ENCODE peak calls at places on chromosomes 6 and 20, in ten cellular contexts. C is neural progenitor cell, M is Peyer's patch, U is mammary epithelial cell, A is transverse colon, I is heart left ventricle, R is body of pancreas, Z is suprapubic skin, O is PC-3, W is gastrocnemius medialis. P is an unnamed sample.
A peak's percentile ranks its signal among the peaks of the same experiment; 100 is the strongest.

GRCh38 chr20:38604873-38605303 is 3.3 kb downstream of the ARHGAP40 start:
- DNase-seq in C (no peak), M (no peak), U (peak; percentile 93), A (no peak), I (no peak), R (no peak), Z (no peak), O (peak; percentile 95), W (no peak), P (no peak)

GRCh38 chr20:53021934-53022333 is 49.8 kb downstream of the TSHZ2 start:
- DNase-seq in C (no peak), M (no peak), U (peak; percentile 47), A (no peak), I (no peak), R (no peak), Z (no peak), O (no peak), W (no peak), P (no peak)

GRCh38 chr6:141261672-141262060 is 871.1 kb upstream of the GJE1 start:
- DNase-seq in C (no peak), M (no peak), U (no peak), A (no peak), I (no peak), R (no peak), Z (no peak), O (no peak), W (no peak), P (no peak)

GRCh38 chr20:35663516-35663812 is 1.2 kb downstream of the CPNE1 start:
- DNase-seq in C (no peak), M (no peak), U (no peak), A (no peak), I (no peak), R (no peak), Z (no peak), O (peak; percentile 47), W (no peak), P (no peak)

GRCh38 chr6:151027936-151028838 is 162.7 kb downstream of the MTHFD1L start:
- DNase-seq in C (no peak), M (no peak), U (no peak), A (no peak), I (no peak), R (no peak), Z (no peak), O (peak; percentile 17), W (no peak), P (no peak)

GRCh38 chr20:61732511-61733210 is 333.0 kb downstream of the TAF4 start:
- DNase-seq in C (no peak), M (no peak), U (no peak), A (no peak), I (no peak), R (no peak), Z (no peak), O (no peak), W (no peak), P (no peak)

GRCh38 chr6:25652007-25652515 is at the start of gene SCGN:
- DNase-seq in C (peak; percentile 88), M (peak; percentile 64), U (peak; percentile 67), A (peak; percentile 58), I (peak; percentile 62), R (peak; percentile 80), Z (peak; percentile 64), O (peak; percentile 58), W (peak; percentile 3), P (no peak)

GRCh38 chr6:137334884-137335283 is 115.7 kb upstream of the IFNGR1 start:
- DNase-seq in C (no peak), M (no peak), U (no peak), A (no peak), I (no peak), R (no peak), Z (no peak), O (no peak), W (no peak), P (no peak)

GRCh38 chr6:27294409-27294808 is 17.7 kb downstream of the POM121L2 start:
- DNase-seq in C (peak; percentile 15), M (no peak), U (peak; percentile 33), A (no peak), I (no peak), R (no peak), Z (no peak), O (peak; percentile 13), W (no peak), P (no peak)

GRCh38 chr6:27296106-27296783 is 15.8 kb downstream of the POM121L2 start:
- DNase-seq in C (peak; percentile 91), M (no peak), U (peak; percentile 58), A (no peak), I (no peak), R (no peak), Z (no peak), O (peak; percentile 55), W (no peak), P (no peak)

GRCh38 chr6:27290850-27291208 is 21.2 kb downstream of the POM121L2 start:
- DNase-seq in C (peak; percentile 32), M (no peak), U (no peak), A (no peak), I (no peak), R (no peak), Z (no peak), O (no peak), W (no peak), P (no peak)

GRCh38 chr6:27295301-27296079 is 16.6 kb downstream of the POM121L2 start:
- DNase-seq in C (peak; percentile 74), M (no peak), U (peak; percentile 82), A (no peak), I (no peak), R (no peak), Z (no peak), O (peak; percentile 88), W (no peak), P (no peak)

DNA sequence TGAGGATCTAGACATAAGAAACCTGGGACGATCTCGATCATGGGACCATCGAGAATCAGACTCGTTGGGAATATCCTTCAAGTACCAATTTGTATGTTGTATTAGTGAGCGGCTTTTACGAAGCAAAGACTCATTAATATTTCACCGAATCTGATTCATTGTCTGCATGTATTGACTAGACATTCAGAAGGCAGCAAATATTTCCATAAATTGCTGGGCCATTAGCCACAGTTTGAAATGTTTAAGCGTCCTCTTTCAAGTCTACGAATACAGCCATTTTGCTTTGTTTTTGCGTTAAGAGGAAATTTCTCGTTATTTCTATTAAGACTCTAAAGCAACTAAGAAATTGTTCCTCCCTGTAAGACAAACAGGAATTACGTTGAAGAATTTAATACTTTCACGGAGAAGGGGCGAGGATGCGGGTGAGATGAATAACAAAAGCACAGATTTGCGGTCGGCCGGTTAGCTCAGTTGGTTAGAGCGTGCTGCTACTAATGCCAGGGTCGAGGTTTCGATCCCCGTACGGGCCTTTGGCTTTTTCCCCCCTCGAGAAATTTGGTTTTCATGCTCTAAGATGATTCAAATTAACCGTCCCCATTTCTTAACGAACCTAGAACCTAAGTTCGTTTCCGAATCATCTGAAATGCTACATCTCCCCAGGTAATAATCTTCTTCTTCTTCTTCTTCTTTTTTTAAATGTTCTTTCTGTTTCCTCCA is 18.5 kb downstream of the POM121L2 start:
- DNase-seq in C (peak; percentile 72), M (no peak), U (peak; percentile 57), A (no peak), I (no peak), R (no peak), Z (no peak), O (peak; percentile 81), W (no peak), P (no peak)
- H3K9me3 ChIP-seq in C (no peaks in the 10 kb centered on the region), M (peaks cover 3% of the 10 kb centered on the region), U (no peaks in the 10 kb centered on the region), A (no peaks in the 10 kb centered on the region), I (no peaks in the 10 kb centered on the region), R (no peaks in the 10 kb centered on the region), Z (no peaks in the 10 kb centered on the region), O (no peaks in the 10 kb centered on the region), W (peaks cover 5% of the 10 kb centered on the region), P (no peaks in the 10 kb centered on the region)

DNA sequence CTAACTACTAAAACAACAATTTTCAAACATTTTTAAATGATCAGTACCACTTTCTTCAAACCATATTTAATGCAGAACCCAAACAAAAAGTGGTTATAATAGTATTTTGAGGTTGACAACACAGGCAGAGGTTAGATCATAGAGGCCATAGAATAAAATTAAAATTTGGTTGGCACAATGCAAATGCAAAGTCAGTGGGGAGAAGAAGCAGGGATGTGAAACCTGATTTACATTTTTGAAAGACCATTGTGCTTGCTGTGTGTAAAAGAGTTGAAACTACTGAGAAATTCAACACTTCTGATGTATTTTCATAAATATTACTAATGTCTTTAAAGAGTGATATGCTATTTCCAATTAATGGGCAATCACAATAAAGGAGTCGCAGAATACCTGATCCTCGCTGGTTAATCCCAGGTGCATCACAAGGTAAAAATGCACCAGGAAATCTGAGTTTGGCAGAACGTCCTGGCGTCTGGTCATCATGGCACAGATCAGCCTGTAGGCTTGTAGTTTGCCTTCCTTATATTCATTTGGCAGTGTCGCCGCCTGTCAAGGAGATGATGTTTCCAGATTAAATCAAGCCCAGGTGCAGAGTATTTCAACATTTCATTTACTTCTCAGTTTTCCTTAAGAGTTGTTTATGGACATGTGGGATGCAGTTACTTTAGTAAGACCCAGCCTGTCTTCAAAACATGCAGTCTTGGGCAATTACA is 141.2 kb downstream of the RALGAPA2 start:
- DNase-seq in C (no peak), M (no peak), U (no peak), A (no peak), I (no peak), R (no peak), Z (no peak), O (no peak), W (no peak), P (no peak)
- TF ChIP-seq CTCF in C (no peak), M (no peak), U (no peak), A (no peak), I (no peak), R (no peak), Z (no peak), O (no peak), W (no peak), P (no peak)

GRCh38 chr6:3355358-3356055 is 96.8 kb downstream of the PSMG4 start:
- DNase-seq in C (peak; percentile 48), M (peak; percentile 61), U (no peak), A (peak; percentile 46), I (peak; percentile 44), R (peak; percentile 52), Z (no peak), O (peak; percentile 30), W (no peak), P (no peak)

GRCh38 chr6:3358413-3359090 is 98.3 kb downstream of the SLC22A23 start:
- DNase-seq in C (no peak), M (no peak), U (no peak), A (no peak), I (no peak), R (no peak), Z (peak; percentile 40), O (no peak), W (no peak), P (no peak)

GRCh38 chr6:3356056-3356823 is 97.5 kb downstream of the PSMG4 start:
- DNase-seq in C (peak; percentile 92), M (peak; percentile 72), U (no peak), A (peak; percentile 77), I (peak; percentile 75), R (peak; percentile 59), Z (peak; percentile 89), O (peak; percentile 57), W (peak; percentile 64), P (peak; percentile 29)

GRCh38 chr6:3357669-3358068 is 98.9 kb downstream of the PSMG4 start:
- DNase-seq in C (no peak), M (no peak), U (no peak), A (no peak), I (no peak), R (no peak), Z (no peak), O (no peak), W (no peak), P (no peak)

DNA sequence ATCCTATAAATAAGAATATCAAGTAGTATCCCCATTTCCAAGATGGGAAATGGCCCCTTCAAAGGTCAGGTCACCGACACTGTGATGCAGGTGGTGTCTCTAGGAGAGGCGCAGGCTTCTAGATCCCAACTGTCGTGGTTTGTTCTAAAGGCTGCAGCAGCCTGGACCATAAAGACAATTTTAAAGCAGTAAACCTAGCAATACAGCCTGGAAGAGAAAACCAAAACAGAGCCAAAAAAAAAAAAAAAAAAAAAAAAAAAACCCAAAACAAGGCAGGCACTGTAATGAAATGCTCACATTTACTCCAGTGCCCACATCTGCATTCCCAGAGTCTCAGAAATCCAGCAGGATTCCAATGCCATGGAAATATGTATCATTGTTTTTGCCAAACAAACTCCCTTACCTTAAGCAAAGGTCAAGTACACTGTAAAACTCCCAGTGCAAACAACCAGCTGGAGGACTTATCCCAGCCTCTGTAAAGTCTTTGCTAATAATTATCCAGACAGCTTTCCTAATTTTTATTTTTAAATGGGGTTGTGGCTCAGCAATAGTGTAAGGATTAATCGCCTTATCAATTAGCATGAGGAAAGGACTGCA is 98.2 kb downstream of the PSMG4 start:
- DNase-seq in C (no peak), M (no peak), U (no peak), A (no peak), I (no peak), R (peak; percentile 49), Z (no peak), O (peak; percentile 77), W (no peak), P (no peak)
- H3K4me3 ChIP-seq in C (peak overlapping the region; percentile 4), M (no peak overlapping the region), U (no peak overlapping the region), A (peak overlapping the region; percentile 39), I (no peak overlapping the region), R (no peak overlapping the region), Z (peak overlapping the region; percentile 39), O (peak overlapping the region; percentile 60), W (no peak overlapping the region), P (peak overlapping the region; percentile 31)

DNA sequence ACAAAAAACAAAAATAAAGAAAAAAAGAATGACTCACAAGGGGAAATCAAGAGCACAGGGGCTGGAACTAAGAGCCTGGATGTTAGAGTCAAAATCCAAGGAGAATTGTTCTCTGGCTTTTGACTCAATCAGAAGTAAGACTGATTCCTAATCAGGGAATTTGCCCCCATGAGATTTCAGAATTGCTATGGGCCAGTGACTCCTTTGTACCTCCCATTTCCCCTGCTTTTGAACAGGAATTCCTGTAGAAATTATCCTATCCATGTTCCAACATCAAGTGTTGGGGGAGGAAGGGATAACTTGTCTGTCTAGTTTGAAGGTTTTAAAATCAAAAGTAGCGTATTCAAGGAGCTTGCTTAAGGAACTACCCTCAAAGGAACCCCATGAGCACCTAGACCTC is 396.7 kb downstream of the CDC5L start:
- DNase-seq in C (no peak), M (no peak), U (no peak), A (no peak), I (no peak), R (no peak), Z (no peak), O (no peak), W (no peak), P (no peak)
- H3K9me3 ChIP-seq in C (no peaks in the 10 kb centered on the region), M (no peaks in the 10 kb centered on the region), U (no peaks in the 10 kb centered on the region), A (no peaks in the 10 kb centered on the region), I (peaks cover 10% of the 10 kb centered on the region), R (no peaks in the 10 kb centered on the region), Z (no peaks in the 10 kb centered on the region), O (no peaks in the 10 kb centered on the region), W (no peaks in the 10 kb centered on the region), P (no peaks in the 10 kb centered on the region)

P was measured in esophagus squamous epithelium.